ENCODE peak calls at places on chromosomes 4 and X, in nine cellular contexts. One of them, this sample, is unnamed.

GRCh38 chr4:108919229-108919893 is 156.5 kb upstream of the ETNPPL start:
- DNase-seq in foreskin melanocyte: no peak
- DNase-seq in OCI-M1: no peak
- DNase-seq in putamen: no peak
- DNase-seq in CD8-positive, alpha-beta memory T cell: no peak
- DNase-seq in activated CD4-positive, alpha-beta T cell treated with anti-CD3 and anti-CD28 coated beads for 48 hours: no peak
- DNase-seq in HEK293T: no peak
- DNase-seq in H9: no peak
- DNase-seq in KG1: no peak
- DNase-seq in this sample: no peak

GRCh38 chr4:184810720-184811119 is 15.0 kb downstream of the ACSL1 start:
- DNase-seq in foreskin melanocyte: no peak
- DNase-seq in OCI-M1: no peak
- DNase-seq in putamen: no peak
- DNase-seq in CD8-positive, alpha-beta memory T cell: no peak
- DNase-seq in activated CD4-positive, alpha-beta T cell treated with anti-CD3 and anti-CD28 coated beads for 48 hours: no peak
- DNase-seq in HEK293T: no peak
- DNase-seq in H9: no peak
- DNase-seq in KG1: no peak
- DNase-seq in this sample: no peak

GRCh38 chr4:98744372-98745150 is 86.2 kb upstream of the TSPAN5 start:
- DNase-seq in foreskin melanocyte: no peak
- DNase-seq in OCI-M1: no peak
- DNase-seq in putamen: no peak
- DNase-seq in CD8-positive, alpha-beta memory T cell: no peak
- DNase-seq in activated CD4-positive, alpha-beta T cell treated with anti-CD3 and anti-CD28 coated beads for 48 hours: no peak
- DNase-seq in HEK293T: no peak
- DNase-seq in H9: no peak
- DNase-seq in KG1: no peak
- DNase-seq in this sample: no peak

GRCh38 chrX:76439188-76439587 is 11.7 kb downstream of the MAGEE1 start:
- DNase-seq in foreskin melanocyte: no peak
- DNase-seq in OCI-M1: peak
- DNase-seq in putamen: no peak
- DNase-seq in CD8-positive, alpha-beta memory T cell: no peak
- DNase-seq in activated CD4-positive, alpha-beta T cell treated with anti-CD3 and anti-CD28 coated beads for 48 hours: no peak
- DNase-seq in HEK293T: no peak
- DNase-seq in H9: no peak
- DNase-seq in KG1: no peak
- DNase-seq in this sample: no peak

GRCh38 chr4:56321246-56321645 is 66.0 kb downstream of the AASDH start:
- DNase-seq in foreskin melanocyte: no peak
- DNase-seq in OCI-M1: no peak
- DNase-seq in putamen: no peak
- DNase-seq in CD8-positive, alpha-beta memory T cell: no peak
- DNase-seq in activated CD4-positive, alpha-beta T cell treated with anti-CD3 and anti-CD28 coated beads for 48 hours: no peak
- DNase-seq in HEK293T: no peak
- DNase-seq in H9: no peak
- DNase-seq in KG1: no peak
- DNase-seq in this sample: no peak

GRCh38 chrX:104565791-104566687 is at the start of gene IL1RAPL2:
- DNase-seq in foreskin melanocyte: no peak
- DNase-seq in OCI-M1: no peak
- DNase-seq in putamen: peak
- DNase-seq in CD8-positive, alpha-beta memory T cell: no peak
- DNase-seq in activated CD4-positive, alpha-beta T cell treated with anti-CD3 and anti-CD28 coated beads for 48 hours: peak
- DNase-seq in HEK293T: peak
- DNase-seq in H9: peak
- DNase-seq in KG1: no peak
- DNase-seq in this sample: no peak

GRCh38 chrX:18353931-18354368 is 538 bp downstream of the SCML2 start:
- DNase-seq in foreskin melanocyte: no peak
- DNase-seq in OCI-M1: peak
- DNase-seq in putamen: no peak
- DNase-seq in CD8-positive, alpha-beta memory T cell: no peak
- DNase-seq in activated CD4-positive, alpha-beta T cell treated with anti-CD3 and anti-CD28 coated beads for 48 hours: peak
- DNase-seq in HEK293T: peak
- DNase-seq in H9: peak
- DNase-seq in KG1: no peak
- DNase-seq in this sample: no peak

GRCh38 chrX:12999422-12999821 is 24.5 kb downstream of the TMSB4X start:
- DNase-seq in foreskin melanocyte: no peak
- DNase-seq in OCI-M1: no peak
- DNase-seq in putamen: no peak
- DNase-seq in CD8-positive, alpha-beta memory T cell: no peak
- DNase-seq in activated CD4-positive, alpha-beta T cell treated with anti-CD3 and anti-CD28 coated beads for 48 hours: peak
- DNase-seq in HEK293T: no peak
- DNase-seq in H9: no peak
- DNase-seq in KG1: no peak
- DNase-seq in this sample: no peak

GRCh38 chr4:88158038-88158359 is 440 bp downstream of the ABCG2 start:
- DNase-seq in foreskin melanocyte: no peak
- DNase-seq in OCI-M1: no peak
- DNase-seq in putamen: no peak
- DNase-seq in CD8-positive, alpha-beta memory T cell: no peak
- DNase-seq in activated CD4-positive, alpha-beta T cell treated with anti-CD3 and anti-CD28 coated beads for 48 hours: no peak
- DNase-seq in HEK293T: no peak
- DNase-seq in H9: no peak
- DNase-seq in KG1: no peak
- DNase-seq in this sample: no peak

GRCh38 chrX:49171752-49172279 is at the start of gene PLP2:
- DNase-seq in foreskin melanocyte: no peak
- DNase-seq in OCI-M1: no peak
- DNase-seq in putamen: no peak
- DNase-seq in CD8-positive, alpha-beta memory T cell: peak
- DNase-seq in activated CD4-positive, alpha-beta T cell treated with anti-CD3 and anti-CD28 coated beads for 48 hours: peak
- DNase-seq in HEK293T: no peak
- DNase-seq in H9: no peak
- DNase-seq in KG1: peak
- DNase-seq in this sample: peak

GRCh38 chr4:106530816-106531215 is 162.2 kb upstream of the GIMD1 start:
- DNase-seq in foreskin melanocyte: no peak
- DNase-seq in OCI-M1: no peak
- DNase-seq in putamen: no peak
- DNase-seq in CD8-positive, alpha-beta memory T cell: no peak
- DNase-seq in activated CD4-positive, alpha-beta T cell treated with anti-CD3 and anti-CD28 coated beads for 48 hours: no peak
- DNase-seq in HEK293T: no peak
- DNase-seq in H9: no peak
- DNase-seq in KG1: no peak
- DNase-seq in this sample: no peak

GRCh38 chr4:8643986-8644385 is 51.4 kb downstream of the CPZ start:
- DNase-seq in foreskin melanocyte: no peak
- DNase-seq in OCI-M1: no peak
- DNase-seq in putamen: no peak
- DNase-seq in CD8-positive, alpha-beta memory T cell: no peak
- DNase-seq in activated CD4-positive, alpha-beta T cell treated with anti-CD3 and anti-CD28 coated beads for 48 hours: no peak
- DNase-seq in HEK293T: no peak
- DNase-seq in H9: peak
- DNase-seq in KG1: no peak
- DNase-seq in this sample: no peak

GRCh38 chr4:77026322-77026704 is 49.5 kb downstream of the CCNI start:
- DNase-seq in foreskin melanocyte: no peak
- DNase-seq in OCI-M1: no peak
- DNase-seq in putamen: no peak
- DNase-seq in CD8-positive, alpha-beta memory T cell: no peak
- DNase-seq in activated CD4-positive, alpha-beta T cell treated with anti-CD3 and anti-CD28 coated beads for 48 hours: no peak
- DNase-seq in HEK293T: no peak
- DNase-seq in H9: no peak
- DNase-seq in KG1: no peak
- DNase-seq in this sample: no peak